ENCODE peak calls at places on chromosomes 13 and 19, in ten cellular contexts. B is tibial artery, O is keratinocyte, A is astrocyte, H is cardiac muscle cell, D is tibial nerve, T is transverse colon, N is spleen, K is left ventricle myocardium inferior, E is lower lobe of right lung. I is an unnamed sample.

GRCh38 chr13:50761406-50761805 is 82.1 kb downstream of the DLEU7 start:
- DNase-seq in N (no peak), O (peak), H (no peak), B (no peak), E (no peak), D (no peak), T (no peak), K (no peak), A (no peak), I (no peak)

GRCh38 chr13:105442941-105443340 is 1092.5 kb downstream of the EFNB2 start:
- DNase-seq in E (no peak), K (no peak), T (no peak), D (no peak), N (no peak), H (no peak), B (no peak), O (peak), A (peak), I (no peak)

GRCh38 chr13:44410328-44410859 is 36.8 kb downstream of the SERP2 start:
- DNase-seq in E (no peak), H (no peak), A (no peak), K (no peak), B (no peak), O (no peak), T (peak), D (no peak), N (peak), I (no peak)

GRCh38 chr19:6807291-6807690 is 34.8 kb downstream of the VAV1 start:
- DNase-seq in O (no peak), D (no peak), H (no peak), E (peak), K (no peak), A (no peak), T (no peak), N (no peak), B (no peak), I (no peak)

GRCh38 chr19:38707512-38708114 is 36.7 kb downstream of the CAPN12 start:
- DNase-seq in E (peak), N (peak), D (no peak), T (no peak), A (no peak), H (no peak), B (no peak), O (no peak), K (peak), I (no peak)

GRCh38 chr13:93517658-93518057 is 291.1 kb downstream of the GPC6 start:
- DNase-seq in K (no peak), H (no peak), O (no peak), B (no peak), E (no peak), A (no peak), N (no peak), T (no peak), D (no peak), I (no peak)

GRCh38 chr13:38888309-38888708 is 102.3 kb downstream of the STOML3 start:
- DNase-seq in O (no peak), B (no peak), E (no peak), H (no peak), D (no peak), T (no peak), K (no peak), A (peak), N (no peak), I (no peak)

GRCh38 chr13:96229356-96229755 is 139.4 kb downstream of the HS6ST3 start:
- DNase-seq in O (no peak), A (no peak), D (no peak), E (no peak), B (no peak), K (no peak), H (peak), T (no peak), N (no peak), I (no peak)

GRCh38 chr19:50358483-50359431 is 6.7 kb downstream of the NAPSA start:
- DNase-seq in N (peak), A (no peak), T (peak), H (no peak), B (peak), O (no peak), K (peak), D (no peak), E (peak), I (no peak)

GRCh38 chr19:538641-539428 is 5.0 kb upstream of the GZMM start:
- DNase-seq in A (no peak), K (no peak), E (no peak), D (no peak), N (no peak), H (no peak), B (no peak), T (no peak), O (no peak), I (no peak)

DNA sequence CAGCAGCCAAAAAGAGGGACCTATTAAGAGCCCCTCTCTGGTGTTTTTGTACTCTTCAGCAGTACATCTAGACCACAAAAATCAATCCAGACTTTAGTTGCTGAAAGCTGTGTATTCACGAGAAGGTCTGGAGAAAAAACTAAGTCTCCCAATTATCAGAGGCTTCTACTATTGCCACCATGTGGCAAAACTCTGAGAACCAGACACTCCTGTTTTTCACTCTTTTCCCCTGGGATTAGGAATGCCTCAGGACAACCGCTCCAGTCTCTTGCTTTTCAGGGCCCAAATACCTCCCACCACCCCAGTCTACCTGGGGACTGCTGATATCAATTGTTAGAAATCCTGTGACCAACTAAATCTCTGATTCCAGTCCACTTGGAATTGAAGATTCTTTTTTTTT is 30.1 kb upstream of the OBI1 start:
- DNase-seq in N (no peak), E (no peak), T (no peak), D (no peak), K (no peak), H (peak), O (no peak), A (no peak), B (no peak), I (no peak)
- TF ChIP-seq CTCF in N (no peak), E (no peak), T (no peak), D (no peak), K (peak), H (peak), O (no peak), A (peak), B (no peak), I (no peak)

DNA sequence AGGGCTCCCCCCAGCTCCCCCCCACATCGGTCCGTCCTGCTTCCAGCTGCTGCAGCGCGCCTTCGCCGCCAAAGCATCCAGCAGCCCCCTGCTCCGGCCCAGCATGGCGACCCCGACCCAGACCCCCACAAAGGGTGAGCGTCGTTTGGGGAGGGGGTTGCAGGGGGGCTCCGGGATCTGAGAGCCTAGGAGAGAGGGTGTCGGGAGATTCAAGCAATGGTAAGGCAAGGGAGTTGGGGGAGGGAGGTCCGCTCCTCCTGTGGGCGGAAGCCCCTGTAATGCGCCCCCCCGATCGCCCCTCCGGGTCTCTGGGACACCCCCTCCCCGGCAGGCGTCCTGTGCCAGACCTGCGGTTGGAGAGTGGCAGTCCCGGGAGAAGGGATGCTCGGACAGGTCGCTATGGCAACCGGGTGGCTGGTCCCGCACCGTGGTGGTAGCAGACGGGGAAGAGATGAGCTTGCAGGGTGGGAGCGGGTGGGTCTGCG is at the start of gene FXYD7:
- DNase-seq in T (no peak), E (no peak), H (no peak), N (no peak), K (no peak), B (no peak), O (no peak), D (no peak), A (no peak), I (no peak)
- H3K4me3 ChIP-seq in T (peak), E (peak), H (peak), N (no peak), K (peak), B (no peak), O (no peak), D (no peak), A (no peak), I (peak)

GRCh38 chr19:13987101-13987890 is 18.8 kb downstream of the RFX1 start:
- DNase-seq in N (peak), K (peak), D (no peak), E (peak), A (no peak), T (no peak), B (no peak), H (no peak), O (no peak), I (no peak)
- H3K27ac ChIP-seq in N (peak), K (peak), D (no peak), E (peak), A (no peak), T (peak), B (peak), H (peak), O (no peak), I (peak)

DNA sequence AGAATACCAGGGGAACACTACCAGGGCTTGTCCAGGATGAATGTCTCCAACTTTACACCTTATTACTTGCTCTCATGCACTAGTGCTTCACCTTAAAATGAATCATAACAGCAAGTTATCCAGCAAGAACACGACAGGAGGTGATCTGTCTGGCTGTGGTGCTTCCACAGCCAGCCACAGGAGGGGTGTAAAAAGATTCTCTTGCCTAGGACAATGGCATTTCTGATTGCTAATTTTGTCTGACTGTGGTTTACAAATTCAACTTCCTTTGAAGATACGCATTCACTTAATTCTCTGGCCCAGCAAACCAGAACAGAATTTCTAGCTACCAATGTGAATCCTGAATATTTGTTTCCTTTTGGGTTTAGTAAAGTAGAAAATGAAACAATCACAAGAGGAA is 23.1 kb upstream of the COG3 start:
- DNase-seq in O (no peak), E (no peak), A (peak), T (no peak), K (no peak), H (no peak), N (no peak), B (no peak), D (no peak), I (no peak)
- TF ChIP-seq CTCF in O (peak), E (no peak), A (no peak), T (no peak), K (peak), H (peak), N (no peak), B (no peak), D (no peak), I (no peak)

GRCh38 chr19:8573316-8573715 is 3.9 kb downstream of the MYO1F start:
- DNase-seq in A (no peak), O (no peak), B (no peak), D (no peak), K (no peak), T (no peak), H (no peak), N (no peak), E (no peak), I (no peak)

GRCh38 chr19:8569066-8569761 is 8.0 kb downstream of the MYO1F start:
- DNase-seq in K (peak), O (peak), E (peak), A (peak), H (no peak), N (peak), D (no peak), T (peak), B (no peak), I (no peak)

GRCh38 chr19:8567522-8568172 is 9.6 kb downstream of the MYO1F start:
- DNase-seq in A (no peak), K (peak), D (no peak), B (no peak), H (no peak), T (peak), N (peak), E (peak), O (no peak), I (no peak)

GRCh38 chr19:8566855-8567254 is 10.4 kb downstream of the MYO1F start:
- DNase-seq in B (no peak), H (no peak), T (no peak), K (no peak), A (no peak), N (no peak), D (no peak), E (no peak), O (no peak), I (no peak)

GRCh38 chr19:8571006-8571411 is 6.2 kb downstream of the MYO1F start:
- DNase-seq in D (no peak), A (peak), E (peak), B (no peak), N (peak), T (peak), K (peak), O (no peak), H (no peak), I (no peak)
- H3K4me3 ChIP-seq in D (no peak), A (no peak), E (peak), B (no peak), N (no peak), T (no peak), K (no peak), O (no peak), H (no peak), I (no peak)

DNA sequence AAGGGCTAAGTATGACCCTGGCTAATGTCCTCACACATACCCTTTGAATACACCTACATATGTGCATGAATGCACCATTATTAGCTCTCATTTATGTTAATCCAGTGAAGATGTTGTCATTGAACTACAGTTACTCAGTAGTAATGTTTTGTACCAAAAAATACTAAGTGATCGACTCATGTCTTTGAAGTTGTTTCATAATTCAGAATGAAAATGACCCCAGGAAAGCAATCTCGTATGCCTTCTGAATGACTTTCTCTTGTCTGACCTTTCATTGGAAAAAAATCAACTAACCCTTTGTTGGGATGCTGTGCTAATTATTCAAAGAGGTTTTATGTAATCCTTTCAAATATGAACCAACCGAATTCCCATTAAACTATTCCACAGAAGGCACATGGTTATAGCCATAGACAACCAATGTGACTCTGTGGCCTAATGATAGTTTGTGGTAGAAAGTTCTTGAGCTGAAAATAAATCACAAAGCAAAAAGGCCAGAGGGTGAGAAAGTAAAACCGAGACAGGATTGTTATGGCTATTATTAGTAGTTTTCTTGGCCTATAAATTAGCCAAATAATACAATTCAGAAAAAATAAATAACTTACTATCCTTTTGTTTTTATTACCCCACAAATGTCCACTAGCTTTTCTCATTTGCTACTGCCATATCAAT is 86.8 kb upstream of the STARD13 start:
- DNase-seq in N (no peak), H (no peak), E (no peak), B (no peak), D (no peak), A (no peak), K (no peak), T (no peak), O (no peak), I (no peak)
- H3K27ac ChIP-seq in N (no peak), H (no peak), E (no peak), B (no peak), D (no peak), A (no peak), K (no peak), T (no peak), O (no peak), I (no peak)